ENCODE peak calls at places on chromosomes 3 and 15, in four cellular contexts. Z is HepG2, N is A549, X is H1. F is an unnamed sample.

GRCh38 chr3:46663611-46664135 is 29.8 kb downstream of the ALS2CL start:
- DNase-seq in N (no peak), X (no peak), Z (no peak), F (no peak)

GRCh38 chr3:124791639-124792111 is 61.4 kb downstream of the UMPS start:
- DNase-seq in Z (no peak), N (no peak), X (no peak), F (no peak)

GRCh38 chr3:47162695-47163022 is 1.3 kb downstream of the SETD2 start:
- DNase-seq in N (peak), Z (no peak), X (no peak), F (peak)

GRCh38 chr3:21920431-21920830 is 169.4 kb upstream of the ZNF385D start:
- DNase-seq in N (no peak), X (no peak), Z (no peak), F (no peak)

GRCh38 chr3:14137004-14137403 is 12.2 kb downstream of the TMEM43 start:
- DNase-seq in N (no peak), X (no peak), Z (no peak), F (no peak)

GRCh38 chr3:151171145-151171544 is 31.9 kb downstream of the GPR171 start:
- DNase-seq in X (no peak), Z (peak), N (no peak), F (no peak)

GRCh38 chr15:58329781-58330467 is 101.9 kb upstream of the LIPC start:
- DNase-seq in N (no peak), Z (no peak), X (no peak), F (no peak)

GRCh38 chr3:38001456-38002081 is 11.0 kb downstream of the VILL start:
- DNase-seq in X (no peak), Z (no peak), N (peak), F (no peak)

GRCh38 chr15:32840481-32841245 is 122.9 kb downstream of the GREM1 start:
- DNase-seq in X (no peak), Z (no peak), N (no peak), F (no peak)

GRCh38 chr3:72538070-72538745 is 310.0 kb downstream of the SHQ1 start:
- DNase-seq in X (no peak), Z (no peak), N (no peak), F (no peak)

GRCh38 chr3:97916576-97916975 is 55.7 kb downstream of the RIOX2 start:
- DNase-seq in N (no peak), Z (no peak), X (no peak), F (no peak)

GRCh38 chr3:12875857-12876451 is 34.6 kb upstream of the RPL32 start:
- DNase-seq in Z (no peak), N (no peak), X (peak), F (peak)

GRCh38 chr15:29102911-29103824 is 166.5 kb downstream of the NSMCE3 start:
- DNase-seq in N (no peak), X (no peak), Z (no peak), F (no peak)

GRCh38 chr3:185630182-185630622 is 44.1 kb downstream of the SENP2 start:
- DNase-seq in Z (no peak), N (no peak), X (no peak), F (no peak)

GRCh38 chr15:48550822-48551525 is 94.5 kb downstream of the FBN1 start:
- DNase-seq in X (no peak), N (no peak), Z (no peak), F (no peak)

GRCh38 chr15:75153084-75153483 is 48.6 kb upstream of the C15orf39 start:
- DNase-seq in X (no peak), N (peak), Z (peak), F (peak)

GRCh38 chr3:124529826-124530571 is 200.3 kb upstream of the UMPS start:
- DNase-seq in X (no peak), Z (no peak), N (no peak), F (no peak)

GRCh38 chr3:41026394-41027177 is 172.7 kb upstream of the CTNNB1 start:
- DNase-seq in N (peak), X (no peak), Z (peak), F (peak)

GRCh38 chr3:31755911-31756658 is 223.4 kb downstream of the STT3B start:
- DNase-seq in N (no peak), Z (no peak), X (no peak), F (no peak)

GRCh38 chr3:87228316-87228715 is 1.2 kb downstream of the CHMP2B start:
- DNase-seq in X (no peak), Z (peak), N (no peak), F (no peak)

GRCh38 chr3:72598856-72599255 is 249.4 kb downstream of the SHQ1 start:
- DNase-seq in X (no peak), Z (no peak), N (no peak), F (no peak)

GRCh38 chr3:116971531-116971930 is 262.0 kb downstream of the TUSC7 start:
- DNase-seq in X (no peak), N (no peak), Z (no peak), F (no peak)

GRCh38 chr3:65265942-65266341 is 578.1 kb upstream of the ADAMTS9 start:
- DNase-seq in X (no peak), Z (no peak), N (no peak), F (no peak)

GRCh38 chr3:139119331-139120025 is 74.8 kb upstream of the PRR23C start:
- DNase-seq in N (no peak), Z (no peak), X (no peak), F (no peak)

GRCh38 chr3:114219741-114220140 is 17.6 kb downstream of the ZNF80 start:
- DNase-seq in Z (no peak), N (no peak), X (no peak), F (no peak)

GRCh38 chr15:60006203-60006782 is 2.2 kb downstream of the FOXB1 start:
- DNase-seq in Z (no peak), X (no peak), N (no peak), F (peak)

GRCh38 chr3:42701371-42702065 is 1.1 kb downstream of the HHATL start:
- DNase-seq in Z (peak), X (peak), N (peak), F (peak)

GRCh38 chr3:106035618-106036017 is 166.8 kb upstream of the CBLB start:
- DNase-seq in X (no peak), N (no peak), Z (no peak), F (no peak)

GRCh38 chr15:90266485-90266884 is 1.0 kb downstream of the NGRN start:
- DNase-seq in Z (no peak), N (no peak), X (no peak), F (no peak)

GRCh38 chr3:148513066-148513671 is 184.5 kb upstream of the AGTR1 start:
- DNase-seq in N (no peak), X (no peak), Z (no peak), F (no peak)

GRCh38 chr15:75817151-75817935 is 25.9 kb upstream of the UBE2Q2 start:
- DNase-seq in N (no peak), X (no peak), Z (no peak), F (no peak)

GRCh38 chr3:114586119-114586518 is 292.3 kb downstream of the TIGIT start:
- DNase-seq in X (no peak), Z (peak), N (no peak), F (no peak)

GRCh38 chr15:90033448-90033847 is 32.3 kb downstream of the ZNF710 start:
- DNase-seq in N (no peak), Z (no peak), X (no peak), F (no peak)

GRCh38 chr3:167406876-167407492 is 26.9 kb upstream of the ZBBX start:
- DNase-seq in N (peak), Z (peak), X (peak), F (peak)

GRCh38 chr15:77075528-77075927 is 4.6 kb upstream of the TSPAN3 start:
- DNase-seq in X (no peak), Z (peak), N (no peak), F (no peak)

GRCh38 chr15:37793851-37794250 is 140.6 kb upstream of the TMCO5A start:
- DNase-seq in X (no peak), N (no peak), Z (no peak), F (no peak)

GRCh38 chr3:137199678-137200077 is 241.9 kb downstream of the IL20RB start:
- DNase-seq in N (no peak), X (no peak), Z (no peak), F (no peak)

GRCh38 chr3:127961963-127962362 is 46.9 kb downstream of the KBTBD12 start:
- DNase-seq in N (peak), X (no peak), Z (peak), F (no peak)
- TF ChIP-seq PHF8 in N (no peak), X (no peak), Z (no peak), F (no peak)

DNA sequence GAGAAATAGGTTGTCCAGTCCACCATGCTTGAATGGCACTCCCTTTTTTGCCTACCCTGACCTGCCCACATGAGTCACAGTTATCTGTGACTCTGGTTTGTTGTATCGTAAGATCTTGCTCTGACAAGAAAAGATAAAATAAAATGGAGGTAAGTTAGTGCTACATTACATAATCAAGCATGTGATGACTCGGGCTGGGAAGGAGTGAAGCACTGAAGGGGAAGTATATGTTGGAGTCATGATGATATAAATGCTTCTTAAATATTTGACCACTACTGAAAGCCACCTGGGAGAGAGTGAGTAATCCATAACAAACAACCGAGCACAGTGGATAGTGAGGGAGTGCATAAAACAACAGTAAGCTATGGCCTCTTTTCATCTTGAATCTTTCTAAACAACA is 124.4 kb downstream of the SHOX2 start:
- DNase-seq in N (no peak), Z (no peak), X (no peak), F (no peak)
- TF ChIP-seq PHF8 in N (no peak), Z (no peak), X (no peak), F (no peak)

GRCh38 chr3:126934991-126935390 is 47.9 kb upstream of the PLXNA1 start:
- DNase-seq in N (no peak), Z (no peak), X (no peak), F (no peak)

GRCh38 chr3:126930936-126931600 is 51.8 kb upstream of the PLXNA1 start:
- DNase-seq in X (no peak), Z (no peak), N (no peak), F (no peak)

GRCh38 chr3:126931806-126932187 is 51.1 kb upstream of the PLXNA1 start:
- DNase-seq in X (no peak), N (no peak), Z (no peak), F (no peak)

GRCh38 chr3:126934149-126934548 is 48.8 kb upstream of the PLXNA1 start:
- DNase-seq in X (no peak), Z (no peak), N (no peak), F (no peak)

GRCh38 chr3:126932188-126932931 is 50.6 kb upstream of the PLXNA1 start:
- DNase-seq in X (no peak), Z (no peak), N (no peak), F (no peak)
- TF ChIP-seq PHF8 in X (no peak), Z (no peak), N (no peak), F (no peak)

DNA sequence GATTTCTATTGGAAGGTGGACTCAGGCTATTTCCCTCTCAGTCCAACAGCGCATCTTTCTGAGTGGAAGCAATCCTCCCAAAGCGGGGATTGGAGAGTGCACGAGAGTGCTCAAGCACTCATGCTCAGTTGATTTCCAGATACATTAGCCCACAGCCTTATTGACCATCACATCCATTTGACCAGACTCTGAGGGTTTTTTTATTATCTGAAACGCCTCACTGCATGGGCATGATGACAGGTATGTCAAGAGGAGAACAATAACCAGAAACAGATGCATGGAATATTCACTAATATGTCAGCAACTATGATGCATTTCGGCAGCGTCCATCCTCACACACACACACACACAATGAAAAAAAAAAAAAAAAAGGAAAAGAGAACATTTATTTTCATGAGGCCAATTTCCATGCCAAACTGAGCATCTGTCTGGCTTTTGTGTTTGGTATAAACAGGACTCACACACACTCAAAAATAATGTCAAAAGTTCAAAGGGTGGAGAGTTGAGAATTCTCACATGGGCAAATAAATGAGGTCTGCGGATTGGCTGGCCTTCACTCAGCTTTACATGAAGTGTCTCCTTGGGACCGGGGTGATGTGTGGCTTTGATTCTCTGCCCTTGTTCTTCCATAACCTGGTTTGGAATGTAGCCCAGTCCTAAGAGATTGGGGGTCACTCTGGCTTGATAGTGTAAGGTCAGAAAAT is 371.6 kb downstream of the MCTP2 start:
- DNase-seq in Z (no peak), N (no peak), X (no peak), F (no peak)
- TF ChIP-seq PHF8 in Z (no peak), N (no peak), X (no peak), F (no peak)

GRCh38 chr3:9397911-9398714 is 698 bp downstream of the SETD5 start:
- DNase-seq in Z (peak), N (no peak), X (no peak), F (no peak)
- TF ChIP-seq PHF8 in Z (peak), N (peak), X (peak), F (peak)

GRCh38 chr3:129599607-129600006 is 6.9 kb downstream of the PLXND1 start:
- DNase-seq in N (no peak), Z (no peak), X (peak), F (peak)
- TF ChIP-seq PHF8 in N (no peak), Z (no peak), X (no peak), F (no peak)

GRCh38 chr3:142973217-142974009 is 9.9 kb upstream of the PAQR9 start:
- DNase-seq in Z (no peak), N (no peak), X (no peak), F (no peak)

GRCh38 chr3:142976621-142977398 is 13.3 kb upstream of the PAQR9 start:
- DNase-seq in N (peak), X (no peak), Z (peak), F (peak)

GRCh38 chr3:142981108-142981507 is 17.6 kb upstream of the PAQR9 start:
- DNase-seq in N (no peak), Z (no peak), X (no peak), F (no peak)

GRCh38 chr3:142975316-142975995 is 12.0 kb upstream of the PAQR9 start:
- DNase-seq in Z (no peak), X (no peak), N (no peak), F (no peak)

DNA sequence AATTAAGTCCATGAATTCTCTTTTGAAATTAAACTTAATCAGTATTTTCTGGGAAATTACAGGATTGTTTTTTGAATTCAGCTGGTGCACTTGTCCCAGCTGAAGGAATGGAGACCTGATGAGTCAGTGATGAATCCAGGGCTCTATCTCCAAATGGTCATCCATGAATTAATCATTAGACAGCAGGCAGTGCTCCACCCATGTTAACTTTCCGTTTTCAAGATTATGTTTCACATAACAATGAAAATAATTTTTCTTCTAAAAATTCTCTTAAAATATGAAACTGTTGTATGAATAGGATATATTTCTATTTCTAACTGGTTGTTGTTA is 13.9 kb upstream of the PAQR9 start:
- DNase-seq in Z (no peak), N (peak), X (no peak), F (no peak)
- TF ChIP-seq PHF8 in Z (no peak), N (no peak), X (no peak), F (no peak)

DNA sequence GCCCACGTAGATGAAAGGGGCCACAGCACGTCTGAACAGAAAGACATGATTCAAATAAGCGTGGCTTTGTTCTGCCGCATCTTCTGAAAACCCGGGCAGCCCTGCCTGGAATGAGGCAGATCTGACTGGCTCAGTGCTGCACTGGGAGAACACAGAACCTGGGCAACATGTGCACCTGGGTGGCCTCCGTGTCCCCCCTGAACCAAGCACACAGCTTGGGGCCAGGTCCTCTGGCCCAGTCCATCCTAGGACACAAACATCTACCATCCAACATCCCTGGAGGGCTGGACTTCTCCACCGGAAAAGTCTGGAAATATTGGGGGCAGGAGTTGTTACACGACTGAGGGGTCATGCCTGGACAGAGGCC is 119.4 kb downstream of the ADAMTS17 start:
- DNase-seq in N (no peak), Z (no peak), X (no peak), F (no peak)
- TF ChIP-seq PHF8 in N (no peak), Z (no peak), X (no peak), F (no peak)

DNA sequence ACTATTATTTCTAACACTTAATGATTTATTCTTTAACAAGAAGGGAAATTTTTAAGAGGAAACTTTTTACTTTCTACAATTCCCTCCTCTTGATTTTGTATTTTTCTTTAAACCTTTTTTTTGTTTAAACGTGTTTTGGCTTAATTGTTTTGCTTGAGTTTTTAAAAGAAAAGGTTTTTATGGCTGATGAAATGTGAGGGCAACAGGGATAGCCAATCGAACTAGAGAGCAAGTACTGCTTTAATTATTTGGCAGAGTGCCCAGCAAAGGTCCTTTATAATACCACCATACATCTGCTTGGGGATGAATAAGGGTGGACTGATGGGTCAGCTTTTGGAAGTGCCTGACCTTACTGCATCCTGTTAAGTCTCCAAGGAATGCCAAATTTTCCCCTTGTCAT is 19.6 kb upstream of the MTHFS start:
- DNase-seq in N (no peak), Z (no peak), X (no peak), F (no peak)
- TF ChIP-seq PHF8 in N (no peak), Z (no peak), X (no peak), F (no peak)

GRCh38 chr3:119173325-119173724 is at the start of gene UPK1B:
- DNase-seq in Z (no peak), X (peak), N (no peak), F (peak)
- TF ChIP-seq PHF8 in Z (no peak), X (no peak), N (no peak), F (no peak)